ENCODE peak calls at places on chromosomes 4 and X, in five cellular contexts. Z is H1, W is HepG2, A is HCT116, P is SK-N-SH. O is an unnamed sample.

GRCh38 chrX:4035874-4036273 is 322.4 kb upstream of the PRKX start:
- DNase-seq in Z (no peak), A (no peak), W (no peak), P (no peak), O (no peak)

GRCh38 chrX:13473666-13474516 is 95.5 kb upstream of the EGFL6 start:
- DNase-seq in A (no peak), W (no peak), P (no peak), Z (no peak), O (no peak)

GRCh38 chr4:153038493-153039311 is 102.6 kb downstream of the FHDC1 start:
- DNase-seq in P (no peak), A (no peak), W (peak; percentile 87), Z (no peak), O (peak; percentile 54)

GRCh38 chr4:99323761-99324160 is 2.6 kb upstream of the ADH1B start:
- DNase-seq in W (no peak), A (no peak), Z (no peak), P (no peak), O (no peak)

GRCh38 chrX:63922221-63922620 is 137.2 kb upstream of the ARHGEF9 start:
- DNase-seq in P (no peak), A (no peak), W (no peak), Z (no peak), O (no peak)

GRCh38 chr4:86593726-86594558 is at the start of gene PTPN13:
- DNase-seq in Z (peak; percentile 99), P (peak; percentile 97), W (peak; percentile 42), A (peak; percentile 97), O (peak; percentile 99)

GRCh38 chr4:183905593-183906485 is 732 bp downstream of the STOX2 start:
- DNase-seq in A (no peak), Z (peak; percentile 86), W (no peak), P (peak; percentile 75), O (no peak)

GRCh38 chrX:11629593-11630211 is 36.0 kb downstream of the ARHGAP6 start:
- DNase-seq in P (no peak), Z (no peak), A (no peak), W (no peak), O (no peak)

GRCh38 chr4:1325681-1326635 is 21.1 kb upstream of the UVSSA start:
- DNase-seq in Z (no peak), W (no peak), P (no peak), A (no peak), O (no peak)

GRCh38 chr4:39664828-39665731 is 26.4 kb upstream of the SMIM14 start:
- DNase-seq in P (no peak), Z (no peak), A (no peak), W (peak; percentile 89), O (no peak)

GRCh38 chrX:150405576-150405975 is 42.5 kb downstream of the MAMLD1 start:
- DNase-seq in A (no peak), W (no peak), Z (no peak), P (no peak), O (peak; percentile 8)

GRCh38 chr4:150308824-150309472 is 230.7 kb downstream of the DCLK2 start:
- DNase-seq in P (no peak), W (no peak), Z (no peak), A (no peak), O (no peak)

GRCh38 chrX:13750204-13750603 is 15.7 kb downstream of the OFD1 start:
- DNase-seq in P (peak; percentile 36), A (peak; percentile 13), Z (no peak), W (peak; percentile 16), O (peak; percentile 27)

GRCh38 chr4:68344049-68344448 is 5.8 kb downstream of the YTHDC1 start:
- DNase-seq in P (no peak), A (no peak), W (no peak), Z (no peak), O (no peak)

GRCh38 chr4:157992038-157992706 is 180.7 kb downstream of the GASK1B start:
- DNase-seq in P (peak; percentile 10), A (peak; percentile 73), W (peak; percentile 60), Z (no peak), O (peak; percentile 66)

GRCh38 chr4:105305019-105305836 is 158.6 kb downstream of the TET2 start:
- DNase-seq in A (no peak), W (no peak), P (no peak), Z (no peak), O (no peak)

GRCh38 chr4:1057403-1057745 is 45.9 kb downstream of the FGFRL1 start:
- DNase-seq in A (no peak), P (no peak), Z (no peak), W (no peak), O (no peak)

GRCh38 chr4:98448923-98449322 is 187.7 kb downstream of the RAP1GDS1 start:
- DNase-seq in Z (no peak), W (no peak), A (no peak), P (no peak), O (no peak)

GRCh38 chrX:47185241-47185640 is 8.4 kb upstream of the UBA1 start:
- DNase-seq in W (no peak), A (no peak), Z (no peak), P (no peak), O (no peak)

DNA sequence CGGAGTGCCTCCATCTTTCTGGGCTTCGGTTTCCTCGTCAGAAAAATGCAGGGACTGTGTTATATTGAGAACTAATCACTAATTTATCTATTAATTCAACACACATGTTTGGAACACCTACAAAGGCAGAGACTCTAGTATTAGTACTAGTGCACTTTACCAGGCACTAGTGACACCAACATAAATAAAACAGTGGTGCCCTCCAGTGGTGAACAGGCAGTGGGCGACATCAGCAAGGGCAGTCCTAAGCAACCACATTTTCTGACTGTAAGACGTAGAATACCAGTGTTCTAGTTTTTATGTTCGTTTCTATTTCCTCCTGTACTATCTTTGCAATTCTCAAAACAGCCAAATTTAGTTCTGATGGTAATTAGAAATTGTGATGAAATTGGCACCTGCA is 69.1 kb upstream of the UCP1 start:
- DNase-seq in Z (no peak), W (peak; percentile 59), A (peak; percentile 35), P (peak; percentile 69), O (peak; percentile 30)
- TF ChIP-seq JUND in Z (no peak), W (no peak), A (no peak), P (no peak), O (no peak)

DNA sequence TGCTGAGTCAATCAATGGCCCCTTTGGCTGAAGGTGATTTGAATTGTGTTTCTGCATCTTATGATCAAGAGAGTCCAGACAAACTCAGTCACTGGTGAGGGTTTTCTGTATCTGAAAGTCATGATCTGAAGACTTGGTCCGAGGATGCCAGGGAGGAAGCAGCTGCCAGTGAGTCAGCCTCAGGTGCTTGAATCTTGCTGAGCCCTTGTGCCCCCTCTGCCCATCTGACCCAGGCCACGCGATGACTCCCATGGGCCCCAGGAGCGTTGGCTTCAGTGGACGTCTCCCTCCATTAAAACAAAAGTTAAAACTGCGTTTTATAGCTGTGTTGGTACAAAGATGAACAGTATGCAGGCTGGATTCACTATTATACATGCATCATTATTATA is 62.0 kb downstream of the HTRA3 start:
- DNase-seq in A (no peak), P (no peak), W (no peak), Z (no peak), O (no peak)
- TF ChIP-seq JUND in A (no peak), P (no peak), W (no peak), Z (no peak), O (no peak)

DNA sequence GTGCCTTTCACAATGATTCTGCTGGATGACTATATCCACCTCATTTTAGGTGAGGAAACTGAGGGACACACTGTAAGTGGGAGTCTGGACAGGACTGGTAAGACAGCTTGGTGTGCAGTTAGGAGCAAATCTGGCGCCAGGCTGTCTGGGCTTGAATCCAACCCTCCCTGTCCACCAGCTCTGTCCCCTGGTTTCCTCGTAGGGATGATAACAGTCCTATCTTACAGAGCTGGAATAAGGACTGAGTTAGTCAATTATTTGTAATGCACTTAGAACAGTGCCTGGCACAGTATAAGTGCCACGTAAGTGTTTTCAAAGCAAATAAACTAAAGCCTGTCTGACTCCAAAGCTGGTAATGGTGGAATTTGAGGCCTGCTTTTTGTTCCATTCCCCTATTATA is 101.9 kb downstream of the UCHL1 start:
- DNase-seq in Z (no peak), P (peak; percentile 68), A (no peak), W (no peak), O (no peak)
- TF ChIP-seq JUND in Z (no peak), P (no peak), A (no peak), W (no peak), O (no peak)

DNA sequence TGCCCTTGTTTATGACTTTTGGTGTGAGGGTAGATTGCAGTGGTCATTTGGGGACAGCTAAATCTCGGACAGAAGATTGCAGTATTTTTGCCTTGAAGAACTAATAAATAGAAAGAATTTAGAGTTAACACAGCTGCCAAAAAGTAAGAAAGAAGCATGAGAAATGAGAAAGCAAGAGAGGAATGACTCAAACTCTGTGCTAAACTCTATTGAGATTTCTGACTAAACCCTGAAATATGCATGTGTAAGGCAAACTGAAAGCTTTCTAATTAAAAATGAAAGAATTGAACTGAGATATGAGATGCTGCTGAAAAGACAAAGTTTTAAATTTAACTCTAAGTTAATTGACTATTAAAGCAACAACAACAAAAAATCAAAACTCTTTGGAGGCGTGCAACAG is 791.3 kb downstream of the RAB28 start:
- DNase-seq in P (no peak), W (no peak), A (no peak), Z (no peak), O (no peak)
- TF ChIP-seq JUND in P (no peak), W (no peak), A (no peak), Z (no peak), O (no peak)

GRCh38 chr4:21802406-21802805 is 146.2 kb downstream of the KCNIP4 start:
- DNase-seq in A (no peak), Z (no peak), P (no peak), W (no peak), O (no peak)
- TF ChIP-seq JUND in A (no peak), Z (no peak), P (peak; percentile 94), W (no peak), O (no peak)

GRCh38 chr4:41524446-41524845 is 13.5 kb upstream of the LIMCH1 start:
- DNase-seq in A (no peak), Z (no peak), P (peak; percentile 26), W (no peak), O (no peak)

GRCh38 chr4:41530741-41531140 is 7.2 kb upstream of the LIMCH1 start:
- DNase-seq in A (no peak), P (no peak), W (no peak), Z (no peak), O (no peak)

GRCh38 chr4:41526628-41527027 is 11.3 kb upstream of the LIMCH1 start:
- DNase-seq in Z (no peak), A (no peak), W (no peak), P (no peak), O (no peak)

GRCh38 chr4:41525129-41525528 is 12.8 kb upstream of the LIMCH1 start:
- DNase-seq in A (peak; percentile 64), W (no peak), P (no peak), Z (peak; percentile 54), O (no peak)
- TF ChIP-seq JUND in A (peak; percentile 38), W (no peak), P (no peak), Z (peak; percentile 88), O (no peak)